ENCODE peak calls at places on chromosomes 5 and 9, in ten cellular contexts. F is astrocyte of the spinal cord; K is aorta; U is stomach; T is coronary artery; W is hippocampal formation; M is CD4-positive, alpha-beta memory T cell; J is RCC 7860; X is fibroblast of lung; B is uterus. P is an unnamed sample.

GRCh38 chr9:83706703-83707517 is 848 bp downstream of the UBQLN1 start:
- DNase-seq in F (peak), K (peak), U (peak), T (peak), W (no peak), M (peak), J (no peak), X (peak), B (peak), P (peak)

GRCh38 chr9:30140415-30140814 is 2244.0 kb upstream of the ACO1 start:
- DNase-seq in F (no peak), K (no peak), U (no peak), T (no peak), W (no peak), M (no peak), J (no peak), X (no peak), B (no peak), P (no peak)

GRCh38 chr9:88741335-88741734 is 206.4 kb downstream of the NXNL2 start:
- DNase-seq in F (no peak), K (no peak), U (no peak), T (no peak), W (no peak), M (no peak), J (no peak), X (no peak), B (no peak), P (no peak)

GRCh38 chr5:131193106-131193505 is 22.4 kb downstream of the LYRM7 start:
- DNase-seq in F (peak), K (no peak), U (no peak), T (no peak), W (no peak), M (no peak), J (no peak), X (peak), B (no peak), P (no peak)

GRCh38 chr9:35470894-35471293 is 19.0 kb upstream of the RUSC2 start:
- DNase-seq in F (peak), K (no peak), U (peak), T (no peak), W (no peak), M (no peak), J (no peak), X (peak), B (peak), P (no peak)

GRCh38 chr9:105119166-105119565 is 125.3 kb upstream of the SLC44A1 start:
- DNase-seq in F (no peak), K (no peak), U (no peak), T (no peak), W (peak), M (no peak), J (no peak), X (no peak), B (no peak), P (no peak)

GRCh38 chr5:123992641-123993040 is 480.7 kb downstream of the CSNK1G3 start:
- DNase-seq in F (no peak), K (no peak), U (no peak), T (no peak), W (no peak), M (no peak), J (no peak), X (peak), B (no peak), P (no peak)

GRCh38 chr5:82353522-82353921 is 75.4 kb upstream of the RPS23 start:
- DNase-seq in F (no peak), K (no peak), U (no peak), T (no peak), W (no peak), M (no peak), J (no peak), X (no peak), B (no peak), P (no peak)

GRCh38 chr5:56190500-56190899 is 42.6 kb downstream of the ANKRD55 start:
- DNase-seq in F (peak), K (no peak), U (peak), T (no peak), W (no peak), M (peak), J (peak), X (peak), B (peak), P (no peak)

GRCh38 chr5:41414598-41414997 is 95.8 kb downstream of the PLCXD3 start:
- DNase-seq in F (peak), K (no peak), U (no peak), T (no peak), W (no peak), M (no peak), J (peak), X (peak), B (peak), P (no peak)

GRCh38 chr5:172559004-172559932 is 81.8 kb upstream of the NEURL1B start:
- DNase-seq in F (peak), K (peak), U (peak), T (peak), W (no peak), M (no peak), J (peak), X (peak), B (peak), P (no peak)

GRCh38 chr9:86041331-86041741 is 58.0 kb downstream of the GOLM1 start:
- DNase-seq in F (peak), K (no peak), U (no peak), T (no peak), W (no peak), M (no peak), J (no peak), X (peak), B (peak), P (no peak)

GRCh38 chr5:136892026-136892425 is 526.7 kb upstream of the TRPC7 start:
- DNase-seq in F (no peak), K (no peak), U (no peak), T (no peak), W (no peak), M (no peak), J (no peak), X (no peak), B (no peak), P (no peak)